ENCODE peak calls at places on chromosomes 6 and 20, in ten cellular contexts. V is mesenteric fat pad; C is fibroblast of mammary gland; U is retina; L is NCI-H1436; A is LoVo; B is activated CD8-positive, alpha-beta T cell treated with anti-CD3 and anti-CD28 coated beads, Interleukin-2, amount 10 ng/mL, durations not matched to agents 7 days and 5 days; I is adrenal gland; H is stimulated activated naive CD8-positive, alpha-beta T cell treated with anti-CD3 and anti-CD28 coated beads, Interleukin-15, Interleukin-2, amounts not matched to agents 100 U/mL and 50 U/mL, for 24 hours; W is fibroblast of the conjunctiva. E is an unnamed sample.

GRCh38 chr6:150924808-150925654 is 59.5 kb downstream of the MTHFD1L start:
- DNase-seq in V (no peak), C (peak), U (no peak), L (no peak), A (no peak), B (no peak), I (no peak), H (no peak), W (no peak), E (no peak)

GRCh38 chr6:142945446-142946180 is 637 bp upstream of the HIVEP2 start:
- DNase-seq in V (peak), C (peak), U (no peak), L (no peak), A (peak), B (peak), I (peak), H (peak), W (no peak), E (peak)

GRCh38 chr6:135586844-135587243 is 89.3 kb upstream of the AHI1 start:
- DNase-seq in V (no peak), C (no peak), U (no peak), L (no peak), A (no peak), B (peak), I (no peak), H (peak), W (no peak), E (no peak)

GRCh38 chr6:108876929-108877775 is 28.9 kb downstream of the ARMC2 start:
- DNase-seq in V (no peak), C (peak), U (no peak), L (no peak), A (no peak), B (no peak), I (peak), H (no peak), W (peak), E (no peak)

GRCh38 chr20:57389695-57390603 is 1.2 kb upstream of the RBM38 start:
- DNase-seq in V (no peak), C (no peak), U (peak), L (no peak), A (no peak), B (peak), I (peak), H (peak), W (no peak), E (no peak)

GRCh38 chr20:47854687-47855212 is 69.5 kb upstream of the SULF2 start:
- DNase-seq in V (no peak), C (peak), U (no peak), L (no peak), A (peak), B (no peak), I (peak), H (no peak), W (peak), E (peak)

GRCh38 chr6:133817460-133818047 is 71.4 kb upstream of the TCF21 start:
- DNase-seq in V (no peak), C (no peak), U (no peak), L (peak), A (no peak), B (peak), I (no peak), H (peak), W (no peak), E (peak)

GRCh38 chr6:139973602-139974373 is 599.3 kb upstream of the CITED2 start:
- DNase-seq in V (no peak), C (peak), U (no peak), L (no peak), A (no peak), B (no peak), I (no peak), H (no peak), W (no peak), E (no peak)

GRCh38 chr20:9068232-9068781 is 580 bp upstream of the PLCB4 start:
- DNase-seq in V (no peak), C (no peak), U (no peak), L (peak), A (peak), B (no peak), I (no peak), H (no peak), W (no peak), E (peak)

GRCh38 chr20:6277661-6278060 is 154.8 kb upstream of the FERMT1 start:
- DNase-seq in V (no peak), C (no peak), U (no peak), L (no peak), A (no peak), B (no peak), I (no peak), H (no peak), W (no peak), E (no peak)

GRCh38 chr6:106421491-106421890 is 61.0 kb downstream of the CRYBG1 start:
- DNase-seq in V (no peak), C (no peak), U (no peak), L (no peak), A (no peak), B (no peak), I (no peak), H (no peak), W (no peak), E (no peak)

GRCh38 chr6:89173634-89174033 is 27.8 kb downstream of the PM20D2 start:
- DNase-seq in V (no peak), C (no peak), U (no peak), L (no peak), A (no peak), B (no peak), I (no peak), H (no peak), W (no peak), E (no peak)

GRCh38 chr6:53309059-53309896 is 39.5 kb downstream of the ELOVL5 start:
- DNase-seq in V (no peak), C (peak), U (no peak), L (no peak), A (no peak), B (no peak), I (no peak), H (no peak), W (peak), E (peak)

GRCh38 chr20:51388756-51389542 is 153.6 kb downstream of the NFATC2 start:
- DNase-seq in V (no peak), C (no peak), U (no peak), L (no peak), A (no peak), B (no peak), I (no peak), H (no peak), W (no peak), E (no peak)

GRCh38 chr6:21742238-21742660 is 148.7 kb downstream of the SOX4 start:
- DNase-seq in V (no peak), C (peak), U (no peak), L (no peak), A (peak), B (no peak), I (no peak), H (no peak), W (peak), E (no peak)

GRCh38 chr6:113879186-113880096 is 22.3 kb downstream of the MARCKS start:
- DNase-seq in V (no peak), C (peak), U (peak), L (peak), A (peak), B (no peak), I (peak), H (peak), W (peak), E (peak)